ENCODE peak calls at places on chromosomes 16 and 17, in nine cellular contexts. F, G, B, Y, K, A, I, Z and M are unnamed samples.

GRCh38 chr16:74563828-74564263 is 43.1 kb downstream of the GLG1 start:
- DNase-seq in Y (no peak), G (no peak), Z (no peak), I (no peak), A (no peak), B (peak), K (no peak), F (peak), M (no peak)

GRCh38 chr17:77106874-77107358 is 33.9 kb upstream of the SEC14L1 start:
- DNase-seq in A (no peak), B (no peak), G (peak), Y (no peak), F (no peak), I (no peak), K (no peak), Z (no peak), M (no peak)

GRCh38 chr16:1460602-1461138 is 14.2 kb downstream of the CLCN7 start:
- DNase-seq in B (no peak), F (no peak), Y (no peak), K (peak), G (no peak), Z (peak), A (no peak), I (no peak), M (no peak)

GRCh38 chr17:6749519-6749918 is 6.3 kb upstream of the XAF1 start:
- DNase-seq in G (no peak), Z (no peak), I (no peak), Y (no peak), A (no peak), K (no peak), B (peak), F (peak), M (no peak)

GRCh38 chr17:20721151-20721550 is 141.6 kb downstream of the CDRT15L2 start:
- DNase-seq in F (no peak), I (no peak), G (no peak), K (no peak), Y (no peak), B (no peak), A (no peak), Z (no peak), M (no peak)

GRCh38 chr17:17982796-17983195 is 10.1 kb downstream of the DRC3 start:
- DNase-seq in B (no peak), I (no peak), G (no peak), Y (no peak), Z (no peak), F (no peak), A (no peak), K (no peak), M (no peak)

GRCh38 chr17:62565817-62566216 is 61.7 kb upstream of the MRC2 start:
- DNase-seq in Y (no peak), Z (no peak), G (no peak), I (peak), A (no peak), B (peak), K (no peak), F (peak), M (no peak)

GRCh38 chr17:62703776-62704380 is 76.4 kb downstream of the MRC2 start:
- DNase-seq in B (peak), A (peak), F (peak), I (no peak), Z (peak), Y (peak), G (peak), K (peak), M (no peak)

GRCh38 chr17:64385187-64386083 is 5.2 kb downstream of the PECAM1 start:
- DNase-seq in G (no peak), K (peak), A (no peak), Y (peak), Z (peak), I (no peak), B (peak), F (peak), M (peak)

GRCh38 chr17:28385037-28385797 is 13.7 kb downstream of the SARM1 start:
- DNase-seq in I (no peak), Y (peak), K (peak), Z (no peak), B (no peak), A (no peak), G (peak), F (no peak), M (no peak)

GRCh38 chr17:50426814-50427787 is 1.1 kb downstream of the ACSF2 start:
- DNase-seq in Z (no peak), Y (peak), I (no peak), G (peak), K (no peak), B (peak), F (peak), A (no peak), M (no peak)